ENCODE peak calls at places on chromosomes 2 and 18, in nine cellular contexts. Q is CD8-positive, alpha-beta T cell; X is cardiac fibroblast; Z is upper lobe of right lung; D is IMR-90; A is AG08396; T is A549; Y is hypothalamus; L is dorsolateral prefrontal cortex. O is an unnamed sample.

GRCh38 chr2:110854355-110855081 is 122.1 kb downstream of the ACOXL start:
- DNase-seq in Q (no peak), X (no peak), Z (no peak), D (no peak), A (no peak), T (peak; percentile 15), Y (no peak), L (no peak), O (no peak)

GRCh38 chr2:38634684-38635083 is 31.2 kb upstream of the GALM start:
- DNase-seq in Q (no peak), X (no peak), Z (no peak), D (no peak), A (no peak), T (no peak), Y (no peak), L (no peak), O (no peak)

GRCh38 chr18:68448736-68449135 is 266.2 kb downstream of the TMX3 start:
- DNase-seq in Q (no peak), X (peak; percentile 45), Z (no peak), D (peak; percentile 86), A (no peak), T (no peak), Y (no peak), L (no peak), O (peak; percentile 59)

GRCh38 chr2:43486604-43487003 is 109.2 kb downstream of the THADA start:
- DNase-seq in Q (no peak), X (peak; percentile 67), Z (no peak), D (no peak), A (no peak), T (no peak), Y (no peak), L (no peak), O (peak; percentile 43)

GRCh38 chr18:2932247-2933181 is 80.4 kb downstream of the LPIN2 start:
- DNase-seq in Q (no peak), X (peak; percentile 79), Z (no peak), D (peak; percentile 70), A (peak; percentile 52), T (peak; percentile 50), Y (no peak), L (no peak), O (peak; percentile 37)

GRCh38 chr18:7728297-7728696 is 161.2 kb downstream of the PTPRM start:
- DNase-seq in Q (no peak), X (no peak), Z (no peak), D (no peak), A (no peak), T (no peak), Y (no peak), L (no peak), O (no peak)

GRCh38 chr18:12281861-12282260 is 26.2 kb upstream of the TUBB6 start:
- DNase-seq in Q (no peak), X (no peak), Z (no peak), D (no peak), A (no peak), T (no peak), Y (no peak), L (no peak), O (no peak)

GRCh38 chr2:218218409-218219185 is 1.6 kb downstream of the ARPC2 start:
- DNase-seq in Q (no peak), X (no peak), Z (no peak), D (no peak), A (no peak), T (no peak), Y (no peak), L (no peak), O (peak; percentile 14)

GRCh38 chr18:78972385-78972918 is 7.2 kb upstream of the SALL3 start:
- DNase-seq in Q (peak; percentile 34), X (no peak), Z (no peak), D (no peak), A (no peak), T (no peak), Y (no peak), L (no peak), O (no peak)

GRCh38 chr18:62388855-62389760 is 64.0 kb downstream of the TNFRSF11A start:
- DNase-seq in Q (no peak), X (peak; percentile 6), Z (no peak), D (no peak), A (peak; percentile 25), T (peak; percentile 51), Y (no peak), L (no peak), O (no peak)